ENCODE peak calls at places on chromosomes 13 and 19, in five cellular contexts. G is psoas muscle, Y is GM10248, W is ecto neural progenitor cell, T is nephron progenitor cell. D is an unnamed sample.

GRCh38 chr13:110327036-110327790 is 20.1 kb downstream of the COL4A2 start:
- DNase-seq in G (no peak), Y (no peak), W (no peak), T (no peak), D (peak; percentile 63)

GRCh38 chr19:33214621-33215020 is 11.0 kb downstream of the SLC7A10 start:
- DNase-seq in G (peak; percentile 26), Y (no peak), W (peak; percentile 72), T (peak; percentile 41), D (peak; percentile 65)

GRCh38 chr19:38298841-38299680 is 5.0 kb upstream of the C19orf33 start:
- DNase-seq in G (no peak), Y (no peak), W (no peak), T (no peak), D (no peak)

GRCh38 chr13:86446311-86446710 is 647.1 kb upstream of the SLITRK6 start:
- DNase-seq in G (no peak), Y (no peak), W (peak; percentile 49), T (peak; percentile 8), D (peak; percentile 38)

GRCh38 chr13:74061939-74062595 is 72.1 kb downstream of the KLF12 start:
- DNase-seq in G (no peak), Y (peak; percentile 18), W (no peak), T (no peak), D (no peak)

GRCh38 chr13:94481966-94482365 is 2.5 kb upstream of the DCT start:
- DNase-seq in G (peak; percentile 59), Y (no peak), W (no peak), T (no peak), D (no peak)

GRCh38 chr19:52640916-52641315 is 2.8 kb upstream of the ZNF83 start:
- DNase-seq in G (no peak), Y (no peak), W (no peak), T (peak; percentile 16), D (peak; percentile 86)

GRCh38 chr13:95714142-95714832 is 37.3 kb downstream of the DNAJC3 start:
- DNase-seq in G (no peak), Y (no peak), W (no peak), T (no peak), D (no peak)

GRCh38 chr13:30846311-30846710 is 59.8 kb upstream of the MEDAG start:
- DNase-seq in G (no peak), Y (no peak), W (no peak), T (no peak), D (no peak)

GRCh38 chr19:29789007-29789406 is 22.8 kb upstream of the CCNE1 start:
- DNase-seq in G (no peak), Y (no peak), W (no peak), T (no peak), D (no peak)

GRCh38 chr13:85247780-85248179 is 551.4 kb downstream of the SLITRK6 start:
- DNase-seq in G (no peak), Y (no peak), W (no peak), T (no peak), D (no peak)

GRCh38 chr13:51342706-51343105 is 3.2 kb downstream of the SERPINE3 start:
- DNase-seq in G (no peak), Y (no peak), W (no peak), T (no peak), D (no peak)

GRCh38 chr19:50658438-50659317 is 9.4 kb downstream of the C19orf81 start:
- DNase-seq in G (peak; percentile 60), Y (peak; percentile 78), W (peak; percentile 96), T (peak; percentile 96), D (peak; percentile 95)

GRCh38 chr19:37691881-37692504 is 27.6 kb downstream of the ZNF607 start:
- DNase-seq in G (peak; percentile 86), Y (peak; percentile 62), W (peak; percentile 88), T (peak; percentile 66), D (peak; percentile 72)

GRCh38 chr19:43726736-43727592 is 11.1 kb downstream of the IRGC start:
- DNase-seq in G (no peak), Y (no peak), W (no peak), T (no peak), D (no peak)

GRCh38 chr19:45187421-45188100 is 9.0 kb downstream of the BLOC1S3 start:
- DNase-seq in G (no peak), Y (peak; percentile 78), W (no peak), T (peak; percentile 35), D (peak; percentile 46)

GRCh38 chr13:106109391-106109791 is 426.1 kb downstream of the EFNB2 start:
- DNase-seq in G (no peak), Y (no peak), W (no peak), T (no peak), D (no peak)

GRCh38 chr13:45781553-45782326 is 69.8 kb downstream of the SIAH3 start:
- DNase-seq in G (peak; percentile 88), Y (no peak), W (no peak), T (no peak), D (no peak)

GRCh38 chr19:48480476-48481190 is 11.5 kb downstream of the CYTH2 start:
- DNase-seq in G (peak; percentile 71), Y (no peak), W (no peak), T (no peak), D (peak; percentile 44)

GRCh38 chr13:107838592-107839161 is 376.7 kb downstream of the LIG4 start:
- DNase-seq in G (no peak), Y (no peak), W (no peak), T (no peak), D (no peak)

GRCh38 chr13:71685072-71685471 is 181.9 kb downstream of the DACH1 start:
- DNase-seq in G (no peak), Y (no peak), W (no peak), T (no peak), D (no peak)

GRCh38 chr19:4713384-4713951 is 10.2 kb downstream of the DPP9 start:
- DNase-seq in G (peak; percentile 98), Y (no peak), W (no peak), T (no peak), D (no peak)

GRCh38 chr13:48532473-48533206 is at the start of gene RCBTB2:
- DNase-seq in G (peak; percentile 100), Y (peak; percentile 99), W (peak; percentile 99), T (peak; percentile 99), D (peak; percentile 99)

GRCh38 chr13:110254751-110255553 is 52.0 kb downstream of the COL4A1 start:
- DNase-seq in G (peak; percentile 47), Y (no peak), W (no peak), T (no peak), D (no peak)

GRCh38 chr13:25690582-25690981 is 318.8 kb downstream of the ATP8A2 start:
- DNase-seq in G (no peak), Y (no peak), W (no peak), T (no peak), D (no peak)

GRCh38 chr19:16376649-16377048 is 52.0 kb downstream of the KLF2 start:
- DNase-seq in G (peak; percentile 57), Y (no peak), W (no peak), T (peak; percentile 40), D (peak; percentile 76)

GRCh38 chr13:26485786-26486185 is 71.7 kb upstream of the WASF3 start:
- DNase-seq in G (no peak), Y (no peak), W (no peak), T (no peak), D (no peak)

GRCh38 chr19:30378701-30379100 is 6.5 kb downstream of the ZNF536 start:
- DNase-seq in G (no peak), Y (no peak), W (no peak), T (no peak), D (no peak)

GRCh38 chr19:5171711-5172110 is 168.9 kb downstream of the PTPRS start:
- DNase-seq in G (no peak), Y (no peak), W (no peak), T (no peak), D (no peak)

GRCh38 chr13:80141114-80141849 is 199.6 kb downstream of the SPRY2 start:
- DNase-seq in G (no peak), Y (no peak), W (no peak), T (no peak), D (no peak)

GRCh38 chr19:10338940-10339339 is 484 bp downstream of the ICAM3 start:
- DNase-seq in G (no peak), Y (no peak), W (no peak), T (no peak), D (no peak)

GRCh38 chr19:41324231-41324702 is 14.3 kb downstream of the CCDC97 start:
- DNase-seq in G (peak; percentile 41), Y (peak; percentile 23), W (no peak), T (no peak), D (no peak)

D was measured in WTC11.